ENCODE peak calls at places on chromosomes 5 and 9, in four cellular contexts. S, Z, M and Q are unnamed samples.
A peak's percentile ranks its signal among the peaks of the same experiment; 100 is the strongest.

GRCh38 chr5:96775050-96775449 is 32.7 kb downstream of the ERAP1 start:
- DNase-seq in S (no peak), Z (no peak), M (no peak), Q (no peak)

GRCh38 chr5:108430931-108431608 is 49.2 kb upstream of the FBXL17 start:
- DNase-seq in S (no peak), Z (no peak), M (no peak), Q (no peak)

GRCh38 chr5:163569284-163569683 is 63.9 kb downstream of the MAT2B start:
- DNase-seq in S (no peak), Z (no peak), M (no peak), Q (no peak)

GRCh38 chr9:30967484-30967883 is 1417.0 kb upstream of the ACO1 start:
- DNase-seq in S (no peak), Z (no peak), M (no peak), Q (no peak)

GRCh38 chr9:75239176-75239575 is 150.9 kb downstream of the OSTF1 start:
- DNase-seq in S (no peak), Z (peak; percentile 10), M (no peak), Q (peak; percentile 38)

GRCh38 chr5:58366461-58366860 is 93.4 kb downstream of the PLK2 start:
- DNase-seq in S (no peak), Z (no peak), M (no peak), Q (no peak)

GRCh38 chr5:129245489-129245888 is 150.9 kb downstream of the ISOC1 start:
- DNase-seq in S (no peak), Z (no peak), M (no peak), Q (no peak)

GRCh38 chr9:71683598-71684235 is 84.6 kb downstream of the CEMIP2 start:
- DNase-seq in S (peak; percentile 55), Z (peak; percentile 29), M (no peak), Q (no peak)

GRCh38 chr9:2465921-2466460 is 155.6 kb upstream of the VLDLR start:
- DNase-seq in S (no peak), Z (no peak), M (no peak), Q (no peak)

GRCh38 chr9:70510157-70510770 is 95.8 kb upstream of the KLF9 start:
- DNase-seq in S (peak; percentile 76), Z (no peak), M (peak; percentile 62), Q (peak; percentile 54)

GRCh38 chr5:64635056-64635686 is 55.1 kb upstream of the SHISAL2B start:
- DNase-seq in S (no peak), Z (no peak), M (no peak), Q (no peak)

GRCh38 chr5:172523146-172523745 is 68.9 kb upstream of the SH3PXD2B start:
- DNase-seq in S (no peak), Z (no peak), M (peak; percentile 45), Q (no peak)

GRCh38 chr5:14165375-14166091 is 22.4 kb downstream of the TRIO start:
- DNase-seq in S (no peak), Z (no peak), M (no peak), Q (no peak)

GRCh38 chr5:135974019-135974600 is 19.3 kb upstream of the LECT2 start:
- DNase-seq in S (no peak), Z (no peak), M (no peak), Q (no peak)

GRCh38 chr5:157215143-157215825 is 34.6 kb downstream of the ITK start:
- DNase-seq in S (no peak), Z (no peak), M (no peak), Q (no peak)

DNA sequence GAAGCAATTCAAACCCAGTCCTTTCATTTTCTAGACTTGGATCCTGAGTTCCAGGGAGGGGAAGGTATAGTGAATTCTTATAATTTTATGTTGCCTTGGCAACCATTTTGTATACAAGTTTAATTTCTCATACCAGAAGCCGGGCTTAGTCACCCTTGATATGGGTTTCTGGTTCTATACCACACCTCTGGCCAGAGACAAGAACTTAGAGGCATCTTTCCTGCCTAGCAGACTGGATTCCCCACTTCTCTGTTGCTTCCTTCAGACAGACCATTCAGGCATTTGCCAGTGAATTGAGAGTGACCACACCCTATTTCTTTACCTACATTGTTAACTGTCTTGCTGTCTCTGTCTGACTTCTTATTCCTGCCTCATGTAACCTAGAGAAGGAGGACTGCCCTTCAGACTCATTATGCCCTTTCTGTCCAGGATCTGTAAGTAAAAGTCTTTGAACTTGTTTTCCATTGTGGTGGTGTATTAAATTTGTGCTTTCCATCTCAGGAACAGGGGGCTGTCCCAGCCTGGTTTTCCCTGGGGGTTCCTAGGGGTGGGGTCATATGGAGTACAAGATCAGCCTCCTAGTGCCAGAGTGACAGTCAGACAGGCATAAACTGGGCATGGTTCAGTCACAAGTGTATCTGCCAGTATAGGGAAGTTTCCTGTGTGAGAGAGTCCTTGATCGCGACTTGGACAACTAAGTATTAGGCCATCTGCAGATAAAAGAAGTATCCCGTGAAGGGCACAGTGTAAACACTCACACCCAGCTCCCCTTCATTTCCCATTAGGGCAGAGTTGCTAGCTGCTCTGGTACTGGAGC is 27.4 kb downstream of the TNFSF8 start:
- DNase-seq in S (no peak), Z (no peak), M (no peak), Q (no peak)
- TF ChIP-seq POLR2A in S (no peak), Z (no peak), M (no peak), Q (no peak)

GRCh38 chr9:38066167-38066906 is 2.7 kb downstream of the SHB start:
- DNase-seq in S (peak; percentile 51), Z (no peak), M (no peak), Q (no peak)
- H3K4me1 ChIP-seq in S (peaks cover 31% of the 10 kb centered on the region), Z (peaks cover 19% of the 10 kb centered on the region), M (peaks cover 18% of the 10 kb centered on the region), Q (peaks cover 49% of the 10 kb centered on the region)

DNA sequence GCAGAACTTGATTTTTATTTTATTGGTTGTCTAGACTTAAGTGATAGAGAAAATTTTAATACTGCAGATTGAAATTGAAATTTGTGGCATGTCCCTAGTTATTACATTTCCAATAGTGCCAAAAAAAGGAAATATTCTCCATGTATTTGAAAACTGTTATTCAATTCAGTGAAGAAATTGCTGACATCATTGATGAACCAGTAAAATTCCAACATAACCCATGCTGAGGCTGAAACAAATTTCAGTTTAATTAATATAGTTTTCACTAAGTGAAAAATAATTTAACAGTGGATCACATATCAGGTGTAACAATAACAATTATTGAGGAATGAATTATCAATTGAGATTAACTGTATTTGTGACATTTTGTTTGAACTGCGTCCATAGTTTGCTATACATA is 38.7 kb downstream of the LURAP1L start:
- DNase-seq in S (no peak), Z (no peak), M (no peak), Q (no peak)
- H3K27ac ChIP-seq in S (no peak overlapping the region), Z (no peak overlapping the region), M (no peak overlapping the region), Q (peak overlapping the region; percentile 75)

GRCh38 chr5:95734916-95735315 is 3.8 kb downstream of the RHOBTB3 start:
- DNase-seq in S (no peak), Z (no peak), M (no peak), Q (no peak)
- TF ChIP-seq POLR2A in S (no peak), Z (no peak), M (no peak), Q (peak; percentile 29)

DNA sequence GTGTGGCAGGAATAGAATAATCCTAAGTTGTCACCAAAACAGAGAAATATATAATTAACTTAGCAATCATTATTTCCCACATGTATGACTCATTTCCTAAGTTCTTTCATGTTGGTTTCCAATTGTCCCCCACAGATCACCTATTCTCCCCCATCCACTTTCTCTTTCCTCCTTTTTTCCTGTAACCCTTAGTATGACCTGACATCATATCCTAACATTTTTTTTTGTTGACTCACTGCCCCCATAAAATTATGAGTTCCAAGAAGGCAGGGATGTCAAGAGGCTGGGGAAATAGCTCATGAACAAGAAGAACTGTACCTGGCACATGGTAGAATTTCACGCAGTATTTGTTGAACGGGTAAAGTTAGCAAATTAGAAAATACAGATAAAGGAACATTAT is 186.7 kb downstream of the DCP2 start:
- DNase-seq in S (no peak), Z (no peak), M (no peak), Q (no peak)
- H3K4me1 ChIP-seq in S (peaks cover 2% of the 10 kb centered on the region), Z (peaks cover 1% of the 10 kb centered on the region), M (no peaks in the 10 kb centered on the region), Q (peaks cover 31% of the 10 kb centered on the region)

GRCh38 chr9:87590996-87591395 is 93.3 kb downstream of the DAPK1 start:
- DNase-seq in S (no peak), Z (no peak), M (no peak), Q (no peak)

GRCh38 chr9:87594218-87594617 is 96.6 kb downstream of the DAPK1 start:
- DNase-seq in S (no peak), Z (no peak), M (no peak), Q (no peak)

GRCh38 chr9:87594662-87595061 is 97.0 kb downstream of the DAPK1 start:
- DNase-seq in S (no peak), Z (no peak), M (no peak), Q (no peak)

GRCh38 chr9:87595605-87596004 is 97.9 kb downstream of the DAPK1 start:
- DNase-seq in S (no peak), Z (no peak), M (no peak), Q (no peak)

GRCh38 chr9:87592554-87593394 is 95.1 kb downstream of the DAPK1 start:
- DNase-seq in S (no peak), Z (peak; percentile 33), M (peak; percentile 57), Q (peak; percentile 79)
- H3K27ac ChIP-seq in S (no peak overlapping the region), Z (no peak overlapping the region), M (no peak overlapping the region), Q (peak overlapping the region; percentile 56)

DNA sequence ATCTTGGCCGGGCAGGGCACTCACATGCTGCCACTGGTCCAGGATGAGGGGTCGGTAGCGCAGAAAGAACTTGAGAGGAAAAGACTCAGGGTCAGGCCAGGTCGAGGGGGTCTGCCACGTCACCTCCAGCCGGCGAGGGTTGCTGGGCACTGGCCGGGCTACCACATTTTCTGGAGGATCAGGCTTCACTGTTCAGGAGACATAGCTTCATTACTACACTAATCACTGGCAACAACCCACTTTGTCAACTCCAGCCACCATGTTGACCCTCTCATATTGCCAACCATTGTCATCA is 33.3 kb downstream of the CNTFR start:
- DNase-seq in S (no peak), Z (no peak), M (no peak), Q (no peak)
- TF ChIP-seq POLR2A in S (no peak), Z (no peak), M (no peak), Q (no peak)

GRCh38 chr9:98099898-98100297 is 19.1 kb downstream of the TRIM14 start:
- DNase-seq in S (no peak), Z (no peak), M (peak; percentile 56), Q (no peak)

GRCh38 chr9:98101868-98102273 is 17.2 kb downstream of the TRIM14 start:
- DNase-seq in S (no peak), Z (no peak), M (peak; percentile 95), Q (peak; percentile 19)

GRCh38 chr9:98099346-98099745 is 19.7 kb downstream of the TRIM14 start:
- DNase-seq in S (no peak), Z (no peak), M (peak; percentile 38), Q (peak; percentile 16)

GRCh38 chr9:98104445-98104881 is 14.6 kb downstream of the TRIM14 start:
- DNase-seq in S (no peak), Z (no peak), M (peak; percentile 63), Q (no peak)

DNA sequence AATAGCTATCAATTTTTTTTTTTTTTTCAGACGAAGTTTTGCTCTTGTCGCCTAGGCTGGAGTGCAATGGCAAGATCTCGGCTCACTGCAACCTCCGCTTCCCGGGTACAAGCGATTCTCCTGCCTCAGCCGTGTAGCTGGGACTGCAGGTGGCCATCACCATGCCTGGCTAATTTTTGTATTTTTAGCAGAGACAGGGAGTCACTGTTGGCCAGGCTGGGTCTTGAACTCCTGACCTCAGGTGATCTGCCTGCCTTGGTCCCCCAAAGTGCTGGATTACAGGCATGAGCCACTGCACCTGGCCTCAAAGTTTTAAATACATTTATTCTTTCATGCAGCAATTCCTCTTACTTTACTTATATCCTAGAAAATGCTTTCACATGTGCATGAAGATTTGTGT is 17.6 kb downstream of the TRIM14 start:
- DNase-seq in S (no peak), Z (no peak), M (peak; percentile 52), Q (no peak)
- H3K4me1 ChIP-seq in S (peaks cover 5% of the 10 kb centered on the region), Z (peaks cover 10% of the 10 kb centered on the region), M (peaks cover 11% of the 10 kb centered on the region), Q (peaks cover 9% of the 10 kb centered on the region)